ENCODE peak calls at places on chromosomes 1 and 21, in nine cellular contexts. I is cardiac septum; X is LoVo; B is Calu3; U is CD4-positive, CD25-positive, alpha-beta regulatory T cell; Z is T-helper 9 cell; W is bronchial epithelial cell; M is H4; G is AG08395. P is an unnamed sample.

GRCh38 chr1:160579216-160579701 is at the start of gene CD84:
- DNase-seq in I (no peak), X (no peak), B (no peak), U (no peak), Z (no peak), W (no peak), M (no peak), G (no peak), P (no peak)

GRCh38 chr1:83836543-83836942 is 162.4 kb downstream of the TTLL7 start:
- DNase-seq in I (no peak), X (no peak), B (no peak), U (no peak), Z (no peak), W (no peak), M (no peak), G (no peak), P (no peak)

GRCh38 chr1:229191066-229191674 is 79.7 kb upstream of the RAB4A start:
- DNase-seq in I (no peak), X (no peak), B (no peak), U (no peak), Z (no peak), W (peak; percentile 87), M (no peak), G (no peak), P (no peak)

GRCh38 chr1:34266127-34266951 is 89.6 kb downstream of the C1orf94 start:
- DNase-seq in I (no peak), X (no peak), B (no peak), U (no peak), Z (no peak), W (peak; percentile 1), M (no peak), G (no peak), P (peak; percentile 12)

GRCh38 chr1:62013264-62013663 is 181.4 kb upstream of the L1TD1 start:
- DNase-seq in I (no peak), X (no peak), B (no peak), U (no peak), Z (no peak), W (no peak), M (no peak), G (no peak), P (no peak)

GRCh38 chr1:54979327-54979891 is 1.0 kb upstream of the TMEM61 start:
- DNase-seq in I (no peak), X (no peak), B (no peak), U (no peak), Z (no peak), W (no peak), M (no peak), G (peak; percentile 23), P (no peak)

GRCh38 chr1:205091043-205091740 is 6.9 kb upstream of the TMEM81 start:
- DNase-seq in I (no peak), X (no peak), B (no peak), U (no peak), Z (no peak), W (no peak), M (no peak), G (no peak), P (peak; percentile 48)

GRCh38 chr21:23543334-23543733 is 2063.9 kb downstream of the MRPL39 start:
- DNase-seq in I (no peak), X (no peak), B (no peak), U (no peak), Z (no peak), W (no peak), M (no peak), G (no peak), P (no peak)

GRCh38 chr1:153790996-153791855 is 16.0 kb downstream of the SLC27A3 start:
- DNase-seq in I (no peak), X (no peak), B (no peak), U (no peak), Z (no peak), W (no peak), M (peak; percentile 92), G (peak; percentile 87), P (peak; percentile 95)

GRCh38 chr1:26993237-26994019 is at the start of gene TRNP1:
- DNase-seq in I (peak; percentile 87), X (peak; percentile 72), B (peak; percentile 89), U (peak; percentile 41), Z (peak; percentile 64), W (peak; percentile 49), M (peak; percentile 60), G (peak; percentile 96), P (peak; percentile 69)

GRCh38 chr1:27496604-27497155 is 6.7 kb upstream of the WASF2 start:
- DNase-seq in I (no peak), X (no peak), B (no peak), U (no peak), Z (no peak), W (no peak), M (no peak), G (no peak), P (peak; percentile 51)

GRCh38 chr1:31648633-31649032 is 4.0 kb upstream of the PEF1 start:
- DNase-seq in I (no peak), X (no peak), B (no peak), U (no peak), Z (no peak), W (no peak), M (no peak), G (no peak), P (no peak)

GRCh38 chr1:9869831-9870251 is 40.2 kb downstream of the CTNNBIP1 start:
- DNase-seq in I (no peak), X (no peak), B (no peak), U (no peak), Z (no peak), W (peak; percentile 83), M (no peak), G (no peak), P (no peak)

GRCh38 chr1:61139324-61140055 is 57.1 kb downstream of the NFIA start:
- DNase-seq in I (no peak), X (peak; percentile 46), B (no peak), U (no peak), Z (no peak), W (peak; percentile 91), M (peak; percentile 39), G (peak; percentile 63), P (peak; percentile 65)

GRCh38 chr1:155646307-155646706 is 36.3 kb downstream of the MSTO1 start:
- DNase-seq in I (no peak), X (no peak), B (no peak), U (no peak), Z (no peak), W (peak; percentile 20), M (no peak), G (peak; percentile 5), P (peak; percentile 51)

GRCh38 chr1:41851589-41851988 is 67.1 kb downstream of the HIVEP3 start:
- DNase-seq in I (no peak), X (no peak), B (peak; percentile 42), U (no peak), Z (no peak), W (peak; percentile 95), M (peak; percentile 80), G (peak; percentile 60), P (peak; percentile 68)

GRCh38 chr1:53326598-53327182 is 1.2 kb downstream of the LRP8 start:
- DNase-seq in I (no peak), X (no peak), B (peak; percentile 46), U (no peak), Z (no peak), W (no peak), M (peak; percentile 47), G (peak; percentile 10), P (no peak)

GRCh38 chr1:155012052-155012546 is 9.5 kb downstream of the ZBTB7B start:
- DNase-seq in I (no peak), X (no peak), B (no peak), U (no peak), Z (no peak), W (peak; percentile 76), M (peak; percentile 32), G (peak; percentile 60), P (peak; percentile 54)

GRCh38 chr1:229079196-229079595 is 191.7 kb upstream of the RAB4A start:
- DNase-seq in I (no peak), X (no peak), B (no peak), U (no peak), Z (no peak), W (no peak), M (no peak), G (no peak), P (no peak)

GRCh38 chr1:35725591-35725990 is 6.9 kb upstream of the C1orf216 start:
- DNase-seq in I (no peak), X (no peak), B (no peak), U (no peak), Z (no peak), W (no peak), M (no peak), G (peak; percentile 44), P (peak; percentile 29)

GRCh38 chr1:23558140-23558871 is 995 bp downstream of the ID3 start:
- DNase-seq in I (peak; percentile 88), X (peak; percentile 79), B (peak; percentile 40), U (no peak), Z (peak; percentile 13), W (peak; percentile 38), M (peak; percentile 63), G (peak; percentile 20), P (peak; percentile 45)

GRCh38 chr1:211813590-211813989 is 17.0 kb downstream of the LPGAT1 start:
- DNase-seq in I (no peak), X (no peak), B (no peak), U (no peak), Z (no peak), W (peak; percentile 11), M (no peak), G (peak; percentile 4), P (peak; percentile 57)

GRCh38 chr1:109497449-109498160 is 3.7 kb downstream of the CYB561D1 start:
- DNase-seq in I (no peak), X (no peak), B (no peak), U (no peak), Z (no peak), W (no peak), M (no peak), G (no peak), P (no peak)

GRCh38 chr1:100627018-100627716 is 89.2 kb downstream of the GPR88 start:
- DNase-seq in I (no peak), X (no peak), B (no peak), U (no peak), Z (no peak), W (peak; percentile 82), M (peak; percentile 36), G (peak; percentile 36), P (peak; percentile 88)

GRCh38 chr1:55402117-55402516 is 187.0 kb upstream of the USP24 start:
- DNase-seq in I (no peak), X (no peak), B (no peak), U (no peak), Z (no peak), W (no peak), M (no peak), G (peak; percentile 86), P (peak; percentile 72)

GRCh38 chr1:154350383-154350782 is 25.1 kb downstream of the ATP8B2 start:
- DNase-seq in I (no peak), X (no peak), B (no peak), U (no peak), Z (no peak), W (no peak), M (no peak), G (no peak), P (no peak)

GRCh38 chr1:11749203-11749689 is 12.7 kb upstream of the C1orf167 start:
- DNase-seq in I (peak; percentile 88), X (no peak), B (peak; percentile 54), U (peak; percentile 46), Z (no peak), W (peak; percentile 31), M (peak; percentile 31), G (peak; percentile 70), P (no peak)

GRCh38 chr1:212488436-212489283 is 55.9 kb downstream of the NENF start:
- DNase-seq in I (no peak), X (peak; percentile 77), B (peak; percentile 83), U (no peak), Z (no peak), W (peak; percentile 98), M (peak; percentile 95), G (peak; percentile 37), P (peak; percentile 72)

GRCh38 chr1:175188936-175189335 is 3.6 kb downstream of the KIAA0040 start:
- DNase-seq in I (peak; percentile 86), X (no peak), B (no peak), U (peak; percentile 61), Z (peak; percentile 25), W (no peak), M (no peak), G (no peak), P (no peak)

GRCh38 chr1:67339623-67340343 is 32.1 kb downstream of the IL12RB2 start:
- DNase-seq in I (no peak), X (no peak), B (no peak), U (no peak), Z (no peak), W (peak; percentile 92), M (peak; percentile 82), G (peak; percentile 66), P (peak; percentile 63)

GRCh38 chr1:41668967-41669366 is 184.5 kb upstream of the EDN2 start:
- DNase-seq in I (no peak), X (no peak), B (no peak), U (no peak), Z (no peak), W (no peak), M (no peak), G (no peak), P (no peak)

P was measured in AG10803.